ENCODE peak calls at places on chromosomes 11 and 22, in four cellular contexts. A is tibial nerve, O is A549, P is transverse colon. H is an unnamed sample.

GRCh38 chr11:16815047-16815767 is 76.8 kb downstream of the C11orf58 start:
- DNase-seq in A (peak), O (no peak), P (peak), H (peak)

GRCh38 chr11:58867556-58867955 is 23.1 kb upstream of the GLYATL2 start:
- DNase-seq in A (no peak), O (no peak), P (no peak), H (no peak)

GRCh38 chr11:114059278-114059983 is at the start of gene ZBTB16:
- DNase-seq in A (peak), O (no peak), P (peak), H (peak)

GRCh38 chr22:21758056-21758455 is 22.5 kb upstream of the YPEL1 start:
- DNase-seq in A (no peak), O (no peak), P (no peak), H (no peak)

GRCh38 chr11:123577081-123577598 is 77.3 kb downstream of the SCN3B start:
- DNase-seq in A (peak), O (peak), P (peak), H (no peak)

GRCh38 chr11:124834526-124835190 is 30.6 kb upstream of the ROBO3 start:
- DNase-seq in A (no peak), O (no peak), P (no peak), H (no peak)

GRCh38 chr11:128351168-128351567 is 236.2 kb downstream of the ETS1 start:
- DNase-seq in A (no peak), O (no peak), P (no peak), H (no peak)

GRCh38 chr11:122310701-122311100 is 194.7 kb upstream of the BLID start:
- DNase-seq in A (no peak), O (no peak), P (no peak), H (no peak)

GRCh38 chr22:20429254-20430100 is 8.1 kb downstream of the SCARF2 start:
- DNase-seq in A (no peak), O (no peak), P (peak), H (peak)

GRCh38 chr11:113447621-113448310 is 27.4 kb downstream of the DRD2 start:
- DNase-seq in A (no peak), O (no peak), P (no peak), H (no peak)

GRCh38 chr22:17366830-17367229 is 2.4 kb upstream of the CECR2 start:
- DNase-seq in A (no peak), O (peak), P (peak), H (peak)

GRCh38 chr11:71235719-71236118 is 16.7 kb downstream of the SHANK2 start:
- DNase-seq in A (no peak), O (no peak), P (no peak), H (peak)

GRCh38 chr11:66221726-66222236 is 46.7 kb upstream of the RAB1B start:
- DNase-seq in A (no peak), O (peak), P (no peak), H (peak)

GRCh38 chr11:66720223-66720898 is 8.7 kb downstream of the SPTBN2 start:
- DNase-seq in A (no peak), O (peak), P (peak), H (no peak)

GRCh38 chr22:46071451-46072029 is 78.8 kb upstream of the PPARA start:
- DNase-seq in A (peak), O (peak), P (peak), H (peak)
- TF ChIP-seq EP300 in A (peak), O (no peak), P (peak), H (no peak)

GRCh38 chr22:31661851-31662667 is at the start of gene PISD:
- DNase-seq in A (peak), O (peak), P (peak), H (peak)
- TF ChIP-seq EP300 in A (peak), O (no peak), P (no peak), H (no peak)

GRCh38 chr11:63873381-63873780 is 34.5 kb downstream of the MARK2 start:
- DNase-seq in A (no peak), O (no peak), P (no peak), H (no peak)

GRCh38 chr11:63872833-63873201 is 33.9 kb downstream of the MARK2 start:
- DNase-seq in A (no peak), O (no peak), P (peak), H (no peak)

GRCh38 chr11:63870351-63871197 is 31.7 kb downstream of the MARK2 start:
- DNase-seq in A (no peak), O (no peak), P (no peak), H (no peak)

GRCh38 chr11:63874511-63874910 is 35.6 kb downstream of the MARK2 start:
- DNase-seq in A (no peak), O (no peak), P (no peak), H (no peak)

GRCh38 chr11:63871962-63872832 is 33.3 kb downstream of the MARK2 start:
- DNase-seq in A (peak), O (peak), P (peak), H (peak)
- TF ChIP-seq EP300 in A (peak), O (no peak), P (no peak), H (no peak)

GRCh38 chr11:68120212-68121066 is 749 bp downstream of the CHKA start:
- DNase-seq in A (peak), O (no peak), P (peak), H (peak)
- TF ChIP-seq EP300 in A (peak), O (no peak), P (no peak), H (no peak)

GRCh38 chr11:34235189-34235588 is 122.6 kb downstream of the ABTB2 start:
- DNase-seq in A (no peak), O (no peak), P (no peak), H (no peak)

GRCh38 chr11:34232810-34233209 is 125.0 kb downstream of the ABTB2 start:
- DNase-seq in A (no peak), O (no peak), P (no peak), H (no peak)

GRCh38 chr11:34235591-34236071 is 122.2 kb downstream of the ABTB2 start:
- DNase-seq in A (no peak), O (no peak), P (no peak), H (no peak)

GRCh38 chr11:34233215-34233614 is 124.6 kb downstream of the ABTB2 start:
- DNase-seq in A (no peak), O (no peak), P (no peak), H (no peak)

GRCh38 chr11:34234086-34234740 is 123.6 kb downstream of the ABTB2 start:
- DNase-seq in A (no peak), O (peak), P (peak), H (no peak)
- TF ChIP-seq EP300 in A (no peak), O (no peak), P (no peak), H (no peak)

GRCh38 chr22:31650391-31650790 is 11.6 kb downstream of the PISD start:
- DNase-seq in A (no peak), O (no peak), P (no peak), H (no peak)

GRCh38 chr22:31647066-31647465 is 14.9 kb downstream of the PISD start:
- DNase-seq in A (no peak), O (no peak), P (no peak), H (no peak)

GRCh38 chr22:31647921-31648320 is 14.1 kb downstream of the PISD start:
- DNase-seq in A (no peak), O (no peak), P (no peak), H (no peak)

GRCh38 chr22:31647516-31647915 is 14.5 kb downstream of the PISD start:
- DNase-seq in A (no peak), O (no peak), P (no peak), H (no peak)

DNA sequence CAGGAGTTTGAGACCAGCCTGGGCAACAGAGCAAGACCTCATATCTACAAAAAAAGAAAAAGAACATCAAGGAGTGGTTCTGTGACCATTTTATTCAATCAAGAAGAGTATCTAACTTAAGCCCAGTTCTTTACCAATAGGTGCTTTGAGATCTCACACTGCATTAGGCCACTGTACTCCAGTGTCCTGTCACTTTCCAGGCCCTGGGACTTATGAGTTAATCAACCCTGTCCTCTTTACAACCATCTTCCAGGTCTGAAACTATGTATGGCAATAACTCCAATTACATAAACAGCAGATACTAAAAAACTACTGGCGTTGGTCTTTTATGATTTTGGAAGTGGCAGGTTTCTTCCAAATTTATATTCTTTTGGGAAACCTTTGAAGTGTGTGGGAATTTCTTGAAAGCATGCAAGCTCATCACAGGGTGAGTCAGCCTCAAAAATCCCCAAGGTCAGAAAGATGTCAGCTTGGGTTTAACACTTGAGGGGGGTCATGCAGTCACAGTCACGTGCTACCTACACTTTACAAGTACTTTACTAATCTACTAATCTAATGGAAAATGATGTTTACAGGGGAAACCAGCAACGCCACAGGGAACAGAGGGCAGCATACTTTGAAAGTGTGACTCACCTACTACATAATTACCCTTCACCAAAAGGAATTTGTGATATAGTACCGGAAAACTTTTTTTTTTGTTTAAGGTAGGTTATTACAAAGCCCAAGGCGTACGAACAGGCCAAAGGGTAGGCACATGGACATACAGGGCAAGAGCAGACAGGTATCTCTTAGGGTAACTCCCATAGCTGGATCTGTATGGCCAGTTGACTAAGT is 15.6 kb downstream of the PISD start:
- DNase-seq in A (no peak), O (peak), P (no peak), H (no peak)
- TF ChIP-seq EP300 in A (no peak), O (no peak), P (no peak), H (no peak)